ENCODE peak calls at places on chromosomes 7 and 10, in six cellular contexts. J is transverse colon, G is H54, B is A172, C is left ventricle myocardium inferior, U is astrocyte. M is an unnamed sample.

GRCh38 chr10:11212686-11213085 is 195.0 kb downstream of the CELF2 start:
- DNase-seq in J (no peak), G (no peak), B (no peak), C (no peak), U (no peak), M (no peak)

GRCh38 chr10:110525349-110526260 is 27.9 kb downstream of the DUSP5 start:
- DNase-seq in J (no peak), G (peak; percentile 65), B (peak; percentile 73), C (no peak), U (peak; percentile 55), M (no peak)

GRCh38 chr7:149500910-149501309 is 3.3 kb upstream of the ZNF746 start:
- DNase-seq in J (no peak), G (no peak), B (no peak), C (no peak), U (no peak), M (no peak)

GRCh38 chr7:22200777-22201176 is 156.2 kb downstream of the RAPGEF5 start:
- DNase-seq in J (no peak), G (no peak), B (no peak), C (no peak), U (no peak), M (no peak)

GRCh38 chr7:99699946-99700345 is 20.1 kb upstream of the CYP3A5 start:
- DNase-seq in J (peak; percentile 42), G (no peak), B (no peak), C (no peak), U (no peak), M (no peak)

GRCh38 chr10:77902159-77902558 is 24.4 kb downstream of the DLG5 start:
- DNase-seq in J (no peak), G (no peak), B (no peak), C (no peak), U (no peak), M (no peak)

GRCh38 chr10:644076-644942 is 45.2 kb downstream of the DIP2C start:
- DNase-seq in J (peak; percentile 7), G (no peak), B (no peak), C (no peak), U (no peak), M (peak; percentile 45)

GRCh38 chr10:53479365-53479764 is 706.8 kb upstream of the MBL2 start:
- DNase-seq in J (no peak), G (no peak), B (no peak), C (no peak), U (no peak), M (no peak)

GRCh38 chr10:68088744-68089143 is 13.7 kb upstream of the HERC4 start:
- DNase-seq in J (no peak), G (no peak), B (peak; percentile 38), C (no peak), U (peak; percentile 82), M (no peak)

GRCh38 chr10:34814228-34815173 is 595 bp downstream of the PARD3 start:
- DNase-seq in J (peak; percentile 50), G (peak; percentile 28), B (no peak), C (peak; percentile 57), U (no peak), M (peak; percentile 81)

GRCh38 chr10:34565934-34566333 is 249.2 kb downstream of the PARD3 start:
- DNase-seq in J (no peak), G (no peak), B (no peak), C (no peak), U (peak; percentile 83), M (no peak)

GRCh38 chr10:30534465-30535144 is 94.9 kb downstream of the LYZL2 start:
- DNase-seq in J (peak; percentile 80), G (peak; percentile 51), B (peak; percentile 56), C (peak; percentile 26), U (peak; percentile 27), M (peak; percentile 78)

GRCh38 chr10:92757066-92757716 is 67.4 kb downstream of the HHEX start:
- DNase-seq in J (peak; percentile 79), G (peak; percentile 33), B (peak; percentile 51), C (peak; percentile 79), U (peak; percentile 74), M (peak; percentile 85)

GRCh38 chr7:143331179-143331825 is 15.4 kb downstream of the CLCN1 start:
- DNase-seq in J (no peak), G (peak; percentile 77), B (peak; percentile 87), C (no peak), U (peak; percentile 86), M (no peak)

GRCh38 chr7:67843001-67843400 is 846.4 kb downstream of the TYW1 start:
- DNase-seq in J (no peak), G (no peak), B (no peak), C (no peak), U (no peak), M (no peak)

GRCh38 chr10:49539320-49539885 is 482 bp upstream of the ERCC6 start:
- DNase-seq in J (peak; percentile 57), G (peak; percentile 21), B (peak; percentile 13), C (peak; percentile 25), U (peak; percentile 41), M (peak; percentile 67)

GRCh38 chr7:75951506-75951905 is 36.6 kb downstream of the POR start:
- DNase-seq in J (no peak), G (no peak), B (peak; percentile 37), C (peak; percentile 43), U (no peak), M (no peak)

GRCh38 chr7:109964780-109965179 is 1126.1 kb upstream of the LRRN3 start:
- DNase-seq in J (no peak), G (no peak), B (peak; percentile 35), C (no peak), U (no peak), M (no peak)

GRCh38 chr10:91556691-91557529 is 76.0 kb downstream of the PPP1R3C start:
- DNase-seq in J (no peak), G (no peak), B (no peak), C (no peak), U (no peak), M (no peak)

GRCh38 chr7:101093907-101094306 is 8.6 kb downstream of the TRIM56 start:
- DNase-seq in J (no peak), G (peak; percentile 65), B (peak; percentile 74), C (no peak), U (peak; percentile 88), M (no peak)

GRCh38 chr10:8044908-8045727 is 9.4 kb upstream of the GATA3 start:
- DNase-seq in J (no peak), G (no peak), B (no peak), C (no peak), U (no peak), M (no peak)

GRCh38 chr10:121572857-121573540 is 25.2 kb downstream of the FGFR2 start:
- DNase-seq in J (peak; percentile 25), G (no peak), B (peak; percentile 21), C (no peak), U (no peak), M (no peak)

GRCh38 chr7:150373049-150373801 is 4.6 kb downstream of the REPIN1 start:
- DNase-seq in J (peak; percentile 66), G (no peak), B (no peak), C (no peak), U (no peak), M (no peak)

M was measured in suprapubic skin.